ENCODE peak calls at places on chromosome 7, in five cellular contexts. T is stimulated activated CD4-positive, alpha-beta T cell treated with anti-CD3 and anti-CD28 coated beads, Interleukin-12 subunit alpha, Interleukin-12 subunit beta, amount 100 ng/mL, for 4 hours; F is amniotic stem cell; E is fibroblast of the conjunctiva; R is fibroblast of pulmonary artery. L is an unnamed sample.

GRCh38 chr7:86942995-86943394 is 116.5 kb downstream of the ELAPOR2 start:
- DNase-seq in T (no peak), F (no peak), E (no peak), R (no peak), L (no peak)

GRCh38 chr7:12839508-12840153 is 152.2 kb downstream of the ARL4A start:
- DNase-seq in T (no peak), F (no peak), E (no peak), R (no peak), L (no peak)

GRCh38 chr7:77415474-77415821 is 701 bp downstream of the GSAP start:
- DNase-seq in T (peak), F (no peak), E (no peak), R (no peak), L (no peak)

GRCh38 chr7:80775481-80775880 is 137.0 kb downstream of the CD36 start:
- DNase-seq in T (no peak), F (no peak), E (no peak), R (no peak), L (no peak)

GRCh38 chr7:158458716-158459282 is 128.8 kb downstream of the PTPRN2 start:
- DNase-seq in T (no peak), F (no peak), E (no peak), R (no peak), L (no peak)

GRCh38 chr7:13259908-13260307 is 572.5 kb downstream of the ARL4A start:
- DNase-seq in T (no peak), F (no peak), E (no peak), R (no peak), L (no peak)

GRCh38 chr7:124790645-124791044 is 25.1 kb upstream of the GPR37 start:
- DNase-seq in T (no peak), F (no peak), E (no peak), R (no peak), L (no peak)

GRCh38 chr7:156160811-156161210 is 348.5 kb upstream of the SHH start:
- DNase-seq in T (no peak), F (no peak), E (no peak), R (no peak), L (no peak)

L was measured in brain pericyte.